ENCODE peak calls at places on chromosomes 4 and X, in ten cellular contexts. A is T-helper 2 cell; Q is endodermal cell; R is hepatic stellate cell; W is stimulated activated CD8-positive, alpha-beta memory T cell treated with anti-CD3 and anti-CD28 coated beads, Interleukin-4, amount 100 ng/mL, for 1 hour; L is KG1; D is T-cell; P is NCI-H1092; G is ovary; O is effector memory CD4-positive, alpha-beta T cell. B is an unnamed sample.

GRCh38 chr4:14176613-14177012 is 549.1 kb upstream of the BOD1L1 start:
- DNase-seq in A (no peak), Q (no peak), R (no peak), W (no peak), L (no peak), D (no peak), P (no peak), G (no peak), O (no peak), B (no peak)

GRCh38 chrX:99933865-99934264 is 476.2 kb downstream of the PCDH19 start:
- DNase-seq in A (no peak), Q (no peak), R (no peak), W (no peak), L (no peak), D (no peak), P (no peak), G (no peak), O (no peak), B (no peak)

GRCh38 chr4:69156913-69157312 is 57.6 kb downstream of the UGT2B11 start:
- DNase-seq in A (no peak), Q (peak), R (no peak), W (no peak), L (no peak), D (no peak), P (no peak), G (no peak), O (no peak), B (no peak)

GRCh38 chr4:156347412-156348075 is 393.9 kb upstream of the CTSO start:
- DNase-seq in A (no peak), Q (peak), R (no peak), W (no peak), L (no peak), D (no peak), P (no peak), G (no peak), O (no peak), B (no peak)

GRCh38 chr4:184824776-184825393 is 883 bp downstream of the ACSL1 start:
- DNase-seq in A (no peak), Q (peak), R (no peak), W (no peak), L (no peak), D (no peak), P (no peak), G (no peak), O (peak), B (peak)

GRCh38 chr4:161604516-161605300 is 559.1 kb downstream of the FSTL5 start:
- DNase-seq in A (no peak), Q (no peak), R (no peak), W (no peak), L (no peak), D (no peak), P (no peak), G (no peak), O (no peak), B (no peak)

GRCh38 chrX:130836447-130836846 is 66.6 kb downstream of the ENOX2 start:
- DNase-seq in A (no peak), Q (no peak), R (no peak), W (no peak), L (no peak), D (no peak), P (no peak), G (no peak), O (no peak), B (no peak)

GRCh38 chr4:110485452-110485851 is 9.5 kb downstream of the ENPEP start:
- DNase-seq in A (no peak), Q (no peak), R (no peak), W (no peak), L (no peak), D (no peak), P (no peak), G (no peak), O (no peak), B (no peak)

GRCh38 chr4:45241976-45242375 is 515.6 kb upstream of the GNPDA2 start:
- DNase-seq in A (no peak), Q (no peak), R (no peak), W (no peak), L (no peak), D (no peak), P (no peak), G (no peak), O (no peak), B (no peak)

GRCh38 chrX:30910124-30910860 is 21.2 kb upstream of the TAB3 start:
- DNase-seq in A (no peak), Q (peak), R (no peak), W (no peak), L (no peak), D (peak), P (no peak), G (no peak), O (no peak), B (no peak)

GRCh38 chr4:108007984-108008383 is 18.3 kb downstream of the HADH start:
- DNase-seq in A (no peak), Q (no peak), R (no peak), W (no peak), L (no peak), D (no peak), P (no peak), G (no peak), O (no peak), B (no peak)

GRCh38 chrX:12174358-12174757 is 36.1 kb downstream of the FRMPD4 start:
- DNase-seq in A (no peak), Q (no peak), R (no peak), W (no peak), L (no peak), D (no peak), P (no peak), G (no peak), O (no peak), B (no peak)

GRCh38 chrX:112849010-112849409 is 8.4 kb upstream of the AMOT start:
- DNase-seq in A (no peak), Q (no peak), R (no peak), W (no peak), L (no peak), D (no peak), P (no peak), G (no peak), O (no peak), B (no peak)

GRCh38 chr4:56937262-56937661 is 29.6 kb downstream of the REST start:
- DNase-seq in A (no peak), Q (no peak), R (peak), W (no peak), L (no peak), D (no peak), P (no peak), G (no peak), O (no peak), B (no peak)

GRCh38 chrX:9873952-9874351 is 87.7 kb downstream of the SHROOM2 start:
- DNase-seq in A (no peak), Q (peak), R (peak), W (no peak), L (peak), D (peak), P (peak), G (no peak), O (no peak), B (peak)

GRCh38 chr4:107721436-107722090 is 1.5 kb upstream of the PAPSS1 start:
- DNase-seq in A (peak), Q (peak), R (no peak), W (peak), L (no peak), D (peak), P (peak), G (peak), O (peak), B (peak)

GRCh38 chrX:150649096-150649870 is 43.9 kb upstream of the MTMR1 start:
- DNase-seq in A (no peak), Q (no peak), R (peak), W (no peak), L (no peak), D (no peak), P (no peak), G (peak), O (no peak), B (no peak)

GRCh38 chr4:123867910-123868587 is 471.5 kb downstream of the SPRY1 start:
- DNase-seq in A (no peak), Q (no peak), R (no peak), W (no peak), L (no peak), D (no peak), P (no peak), G (no peak), O (no peak), B (no peak)

GRCh38 chr4:43277003-43277402 is 384.5 kb downstream of the GRXCR1 start:
- DNase-seq in A (no peak), Q (no peak), R (peak), W (no peak), L (no peak), D (no peak), P (no peak), G (no peak), O (no peak), B (no peak)

GRCh38 chr4:153466637-153467153 is 535 bp downstream of the TMEM131L start:
- DNase-seq in A (no peak), Q (peak), R (peak), W (no peak), L (no peak), D (no peak), P (no peak), G (peak), O (no peak), B (no peak)

GRCh38 chr4:167930171-167930570 is 162.2 kb upstream of the ANXA10 start:
- DNase-seq in A (no peak), Q (peak), R (no peak), W (no peak), L (no peak), D (no peak), P (no peak), G (no peak), O (no peak), B (no peak)

GRCh38 chrX:9671998-9672397 is 93.6 kb downstream of the GPR143 start:
- DNase-seq in A (no peak), Q (no peak), R (no peak), W (no peak), L (no peak), D (no peak), P (no peak), G (no peak), O (no peak), B (no peak)